ENCODE peak calls at places on chromosomes 5 and 9, in ten cellular contexts. U is mesendoderm; J is upper lobe of right lung; G is body of pancreas; B is ovary; A is right cardiac atrium; H is CD8-positive, alpha-beta T cell; T is naive thymus-derived CD4-positive, alpha-beta T cell; E is IMR-90; X is psoas muscle. C is an unnamed sample.

GRCh38 chr9:85248514-85249312 is 493.0 kb downstream of the AGTPBP1 start:
- DNase-seq in U (peak), J (no peak), G (no peak), B (no peak), A (no peak), H (no peak), T (no peak), E (no peak), X (no peak), C (no peak)

GRCh38 chr9:20945269-20945668 is 86.2 kb downstream of the HACD4 start:
- DNase-seq in U (no peak), J (no peak), G (no peak), B (no peak), A (no peak), H (no peak), T (no peak), E (no peak), X (no peak), C (no peak)

GRCh38 chr9:127393680-127394079 is 3.3 kb upstream of the SLC2A8 start:
- DNase-seq in U (peak), J (no peak), G (no peak), B (no peak), A (no peak), H (no peak), T (no peak), E (peak), X (no peak), C (no peak)

GRCh38 chr5:171449426-171449825 is 30.0 kb downstream of the FGF18 start:
- DNase-seq in U (no peak), J (no peak), G (no peak), B (no peak), A (no peak), H (no peak), T (no peak), E (no peak), X (no peak), C (no peak)

GRCh38 chr5:10933141-10933540 is 172.1 kb upstream of the DAP start:
- DNase-seq in U (no peak), J (no peak), G (no peak), B (no peak), A (no peak), H (no peak), T (no peak), E (no peak), X (no peak), C (no peak)

GRCh38 chr5:66959668-66960067 is 236.9 kb downstream of the CD180 start:
- DNase-seq in U (no peak), J (no peak), G (no peak), B (no peak), A (no peak), H (no peak), T (no peak), E (peak), X (no peak), C (no peak)

GRCh38 chr5:20050262-20050661 is 62.3 kb upstream of the CDH18 start:
- DNase-seq in U (no peak), J (no peak), G (no peak), B (no peak), A (no peak), H (no peak), T (no peak), E (no peak), X (no peak), C (no peak)

GRCh38 chr5:173645437-173645807 is 29.0 kb upstream of the BOD1 start:
- DNase-seq in U (peak), J (peak), G (no peak), B (no peak), A (no peak), H (no peak), T (no peak), E (peak), X (no peak), C (no peak)

GRCh38 chr5:1291611-1292080 is 3.2 kb downstream of the TERT start:
- DNase-seq in U (no peak), J (peak), G (no peak), B (no peak), A (peak), H (no peak), T (no peak), E (no peak), X (no peak), C (no peak)

GRCh38 chr9:121880343-121880742 is 212.8 kb downstream of the TTLL11 start:
- DNase-seq in U (no peak), J (no peak), G (no peak), B (no peak), A (no peak), H (no peak), T (no peak), E (no peak), X (no peak), C (no peak)

GRCh38 chr5:172004824-172005237 is 1.6 kb downstream of the FBXW11 start:
- DNase-seq in U (no peak), J (no peak), G (no peak), B (no peak), A (no peak), H (no peak), T (peak), E (no peak), X (no peak), C (no peak)

GRCh38 chr5:99331061-99331460 is 402.3 kb upstream of the CHD1 start:
- DNase-seq in U (no peak), J (no peak), G (no peak), B (no peak), A (no peak), H (no peak), T (no peak), E (no peak), X (no peak), C (no peak)

GRCh38 chr5:160001457-160001856 is 7.5 kb upstream of the TTC1 start:
- DNase-seq in U (no peak), J (no peak), G (no peak), B (no peak), A (no peak), H (no peak), T (no peak), E (no peak), X (no peak), C (no peak)

GRCh38 chr5:9720361-9720760 is 90.2 kb upstream of the TAS2R1 start:
- DNase-seq in U (peak), J (no peak), G (no peak), B (no peak), A (no peak), H (no peak), T (no peak), E (no peak), X (no peak), C (no peak)

GRCh38 chr5:9712506-9713285 is 82.5 kb upstream of the TAS2R1 start:
- DNase-seq in U (no peak), J (no peak), G (no peak), B (no peak), A (no peak), H (no peak), T (no peak), E (peak), X (no peak), C (no peak)

GRCh38 chr5:9716838-9717281 is 86.7 kb upstream of the TAS2R1 start:
- DNase-seq in U (peak), J (no peak), G (no peak), B (no peak), A (no peak), H (no peak), T (no peak), E (peak), X (no peak), C (no peak)

GRCh38 chr5:9714187-9714586 is 84.0 kb upstream of the TAS2R1 start:
- DNase-seq in U (peak), J (no peak), G (no peak), B (no peak), A (no peak), H (no peak), T (no peak), E (peak), X (no peak), C (no peak)

DNA sequence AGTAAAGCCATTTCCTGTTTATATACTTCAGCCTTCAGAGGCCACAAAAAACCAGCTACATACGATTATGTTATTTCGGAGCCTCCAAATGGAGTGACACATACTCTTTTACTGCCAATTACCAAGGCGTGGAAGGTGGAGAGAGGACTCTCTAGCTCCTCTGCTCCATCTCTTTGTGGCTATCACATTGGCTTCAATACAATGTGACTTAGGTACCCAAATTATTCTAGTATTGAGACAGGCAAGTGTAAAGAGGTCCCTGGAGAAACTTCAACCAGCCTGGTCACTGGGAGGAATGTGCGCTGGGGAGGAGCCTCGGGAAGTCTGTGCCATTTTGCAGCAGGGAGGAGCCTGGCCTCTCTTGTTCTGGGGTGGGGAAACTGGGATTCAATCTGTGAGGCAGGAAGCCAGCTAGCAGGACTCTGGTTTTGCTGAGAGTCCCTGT is 85.8 kb upstream of the TAS2R1 start:
- DNase-seq in U (peak), J (no peak), G (no peak), B (no peak), A (no peak), H (no peak), T (no peak), E (peak), X (no peak), C (no peak)
- H3K27ac ChIP-seq in U (no peak), J (no peak), G (no peak), B (no peak), A (no peak), H (no peak), T (no peak), E (peak), X (no peak), C (no peak)

GRCh38 chr9:115263731-115264130 is 145.8 kb upstream of the TNC start:
- DNase-seq in U (no peak), J (no peak), G (no peak), B (no peak), A (no peak), H (no peak), T (no peak), E (peak), X (no peak), C (no peak)
- H3K4me3 ChIP-seq in U (no peak), J (no peak), G (no peak), B (no peak), A (no peak), H (no peak), T (no peak), E (no peak), X (no peak), C (no peak)

GRCh38 chr5:143010335-143010734 is 240.2 kb downstream of the ARHGAP26 start:
- DNase-seq in U (no peak), J (no peak), G (no peak), B (no peak), A (no peak), H (no peak), T (no peak), E (no peak), X (no peak), C (no peak)

GRCh38 chr5:143006511-143006910 is 236.3 kb downstream of the ARHGAP26 start:
- DNase-seq in U (no peak), J (no peak), G (no peak), B (no peak), A (no peak), H (no peak), T (no peak), E (no peak), X (no peak), C (no peak)

GRCh38 chr5:143011621-143012020 is 241.4 kb downstream of the ARHGAP26 start:
- DNase-seq in U (peak), J (no peak), G (no peak), B (no peak), A (no peak), H (no peak), T (no peak), E (peak), X (no peak), C (no peak)

GRCh38 chr5:143008032-143008431 is 237.9 kb downstream of the ARHGAP26 start:
- DNase-seq in U (no peak), J (no peak), G (no peak), B (no peak), A (no peak), H (no peak), T (no peak), E (no peak), X (no peak), C (no peak)

GRCh38 chr5:143008809-143009521 is 238.8 kb downstream of the ARHGAP26 start:
- DNase-seq in U (no peak), J (no peak), G (peak), B (no peak), A (no peak), H (peak), T (peak), E (peak), X (no peak), C (no peak)
- H3K27ac ChIP-seq in U (no peak), J (peak), G (no peak), B (no peak), A (no peak), H (peak), T (no peak), E (peak), X (no peak), C (peak)

GRCh38 chr5:139654464-139654863 is 6.3 kb downstream of the CXXC5 start:
- DNase-seq in U (no peak), J (no peak), G (no peak), B (no peak), A (no peak), H (no peak), T (no peak), E (no peak), X (no peak), C (no peak)

GRCh38 chr5:139652788-139653241 is 4.7 kb downstream of the CXXC5 start:
- DNase-seq in U (no peak), J (no peak), G (no peak), B (no peak), A (no peak), H (no peak), T (no peak), E (no peak), X (no peak), C (peak)

GRCh38 chr5:139655727-139656271 is 7.7 kb downstream of the CXXC5 start:
- DNase-seq in U (no peak), J (peak), G (peak), B (no peak), A (peak), H (no peak), T (no peak), E (peak), X (peak), C (peak)

GRCh38 chr5:139653616-139654015 is 5.5 kb downstream of the CXXC5 start:
- DNase-seq in U (no peak), J (no peak), G (no peak), B (no peak), A (no peak), H (no peak), T (no peak), E (no peak), X (no peak), C (no peak)

DNA sequence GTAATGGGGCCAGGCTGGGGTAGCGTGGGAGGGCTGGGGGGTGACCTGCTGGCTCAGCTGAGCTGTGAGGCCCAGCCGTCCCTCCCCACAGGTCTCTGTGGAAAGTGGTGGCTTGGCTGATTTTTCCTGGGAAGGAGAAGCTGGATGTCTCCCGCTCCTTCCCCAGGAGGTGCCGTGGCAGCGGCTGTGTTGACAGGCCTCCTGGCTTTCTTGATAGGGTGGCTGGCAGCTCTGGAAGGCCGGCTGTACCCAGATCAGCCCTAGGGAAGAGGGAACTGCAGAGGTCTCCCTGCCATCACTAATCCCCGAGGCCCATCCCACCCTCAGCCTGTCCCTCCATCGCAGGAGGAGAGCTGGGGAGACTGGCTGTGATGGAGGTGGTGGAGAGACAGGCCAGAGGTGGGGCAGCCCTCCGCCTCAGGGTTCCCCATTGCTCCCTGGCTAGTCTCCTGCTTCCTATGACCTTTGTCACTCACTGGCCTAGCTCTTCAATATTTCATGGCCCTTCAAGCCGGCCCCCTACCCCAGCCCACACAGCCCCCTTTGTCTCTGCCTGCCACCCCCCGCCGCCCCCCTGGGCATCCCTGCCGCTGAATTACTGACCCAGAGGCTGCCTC is 6.8 kb downstream of the CXXC5 start:
- DNase-seq in U (no peak), J (no peak), G (no peak), B (no peak), A (peak), H (no peak), T (no peak), E (no peak), X (no peak), C (peak)
- H3K4me3 ChIP-seq in U (no peak), J (no peak), G (no peak), B (no peak), A (no peak), H (no peak), T (no peak), E (no peak), X (peak), C (peak)

C was measured in left ventricle myocardium inferior.